ENCODE peak calls at places on chromosome 10, in four cellular contexts. H, C, W and G are unnamed samples. For H3K9me3, the result is how much of the 10 kb centered on the place peaks cover.

GRCh38 chr10:6759961-6760360 is 179.9 kb upstream of the PRKCQ start:
- DNase-seq in H (no peak), C (no peak), W (no peak), G (no peak)

GRCh38 chr10:114430688-114431413 is 26.5 kb upstream of the AFAP1L2 start:
- DNase-seq in H (no peak), C (no peak), W (no peak), G (no peak)

GRCh38 chr10:84267503-84268126 is 22.8 kb downstream of the RGR start:
- DNase-seq in H (no peak), C (peak), W (no peak), G (peak)

GRCh38 chr10:72087969-72088878 is at the start of gene SPOCK2:
- DNase-seq in H (no peak), C (no peak), W (no peak), G (peak)

GRCh38 chr10:89283988-89284475 is 17.8 kb upstream of the IFIT2 start:
- DNase-seq in H (no peak), C (no peak), W (no peak), G (no peak)

GRCh38 chr10:88437411-88437810 is 145.7 kb downstream of the RNLS start:
- DNase-seq in H (no peak), C (no peak), W (no peak), G (no peak)

GRCh38 chr10:46077141-46077554 is 31.1 kb upstream of the MSMB start:
- DNase-seq in H (no peak), C (no peak), W (no peak), G (no peak)

GRCh38 chr10:119747940-119748339 is 22.1 kb downstream of the INPP5F start:
- DNase-seq in H (no peak), C (no peak), W (no peak), G (no peak)

GRCh38 chr10:1462994-1463633 is 274.2 kb downstream of the ADARB2 start:
- DNase-seq in H (no peak), C (no peak), W (no peak), G (no peak)

GRCh38 chr10:16184911-16185310 is 251.9 kb upstream of the PTER start:
- DNase-seq in H (no peak), C (no peak), W (no peak), G (no peak)

GRCh38 chr10:4708123-4708759 is 117.8 kb upstream of the AKR1E2 start:
- DNase-seq in H (no peak), C (no peak), W (no peak), G (no peak)

GRCh38 chr10:53314856-53315255 is 542.3 kb upstream of the MBL2 start:
- DNase-seq in H (peak), C (no peak), W (no peak), G (no peak)

GRCh38 chr10:125514206-125515162 is 168.5 kb downstream of the TEX36 start:
- DNase-seq in H (no peak), C (no peak), W (no peak), G (no peak)

GRCh38 chr10:96619803-96620773 is 33.3 kb upstream of the TM9SF3 start:
- DNase-seq in H (no peak), C (no peak), W (no peak), G (no peak)

GRCh38 chr10:20289055-20289454 is 472.8 kb downstream of the PLXDC2 start:
- DNase-seq in H (no peak), C (no peak), W (no peak), G (no peak)

GRCh38 chr10:114266521-114266920 is 27.5 kb downstream of the VWA2 start:
- DNase-seq in H (no peak), C (no peak), W (no peak), G (no peak)

GRCh38 chr10:79093658-79094411 is 25.1 kb downstream of the ZMIZ1 start:
- DNase-seq in H (no peak), C (no peak), W (no peak), G (no peak)

GRCh38 chr10:97577701-97578100 is 5.1 kb downstream of the ANKRD2 start:
- DNase-seq in H (no peak), C (no peak), W (no peak), G (no peak)

GRCh38 chr10:86141896-86142295 is 224.7 kb downstream of the GRID1 start:
- DNase-seq in H (no peak), C (no peak), W (no peak), G (no peak)

GRCh38 chr10:19889279-19889678 is 73.0 kb downstream of the PLXDC2 start:
- DNase-seq in H (no peak), C (no peak), W (no peak), G (no peak)

GRCh38 chr10:124322191-124322980 is 96.3 kb downstream of the OAT start:
- DNase-seq in H (no peak), C (no peak), W (no peak), G (no peak)

GRCh38 chr10:98257961-98258360 is 10.0 kb downstream of the LOXL4 start:
- DNase-seq in H (no peak), C (no peak), W (no peak), G (no peak)

GRCh38 chr10:104329754-104330153 is 8.5 kb downstream of the ITPRIP start:
- DNase-seq in H (no peak), C (peak), W (no peak), G (no peak)

GRCh38 chr10:75395171-75395954 is 6.2 kb downstream of the ZNF503 start:
- DNase-seq in H (no peak), C (no peak), W (no peak), G (no peak)

GRCh38 chr10:44325157-44325556 is 59.7 kb downstream of the CXCL12 start:
- DNase-seq in H (no peak), C (no peak), W (no peak), G (no peak)

GRCh38 chr10:131851332-131851731 is 49.5 kb upstream of the PPP2R2D start:
- DNase-seq in H (no peak), C (no peak), W (no peak), G (no peak)
- H3K9me3 ChIP-seq in H (half or more), C (under half), W (under half), G (under half)

DNA sequence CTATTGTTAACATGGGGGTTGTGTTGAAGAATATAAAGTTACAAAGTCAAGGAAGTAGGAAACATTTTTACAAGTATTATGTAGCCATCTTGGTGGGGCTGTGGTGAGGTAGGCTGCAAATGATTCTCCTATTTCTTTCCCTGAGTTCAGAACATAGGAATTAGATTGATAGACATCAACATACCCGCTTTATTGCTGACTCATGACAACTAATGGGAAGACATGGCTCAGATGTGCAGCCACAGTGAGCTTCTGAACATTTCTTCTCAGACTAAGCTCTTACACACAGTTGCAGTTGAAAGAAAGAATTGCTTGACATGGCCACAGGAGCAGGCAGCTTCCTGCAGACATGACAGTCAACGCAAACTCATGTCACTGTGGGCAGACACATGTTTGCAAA is 110.7 kb downstream of the ANKRD30A start:
- DNase-seq in H (no peak), C (no peak), W (no peak), G (no peak)
- H3K9me3 ChIP-seq in H (under half), C (under half), W (under half), G (under half)

DNA sequence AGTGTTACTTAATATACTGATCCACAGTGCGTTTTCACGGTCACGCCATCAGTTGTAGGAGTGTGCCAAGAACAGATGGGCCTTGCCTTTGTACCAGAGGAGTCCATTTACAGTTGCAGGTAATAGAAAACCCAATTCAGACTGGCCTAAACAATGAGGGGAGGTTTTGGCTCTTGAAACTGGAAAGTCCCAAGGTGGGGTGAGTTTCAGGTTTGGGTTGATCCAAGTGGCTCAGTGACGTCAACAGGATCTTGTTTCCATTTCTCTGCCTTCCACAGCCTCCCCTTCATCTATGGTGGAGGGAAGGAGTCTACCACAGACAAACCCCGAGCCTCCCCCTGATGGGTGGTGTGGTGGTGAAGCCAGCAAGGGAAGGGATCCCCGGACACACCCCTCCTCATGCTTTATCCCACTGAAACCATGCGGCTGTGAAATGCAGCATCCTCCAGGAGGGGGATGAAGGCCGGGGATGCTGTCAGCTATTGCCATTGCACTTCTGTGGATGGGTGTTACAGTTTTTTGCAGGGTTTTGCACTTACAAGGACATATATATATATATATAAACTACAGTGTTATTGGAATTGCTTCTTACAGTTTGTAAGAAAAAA is 14.8 kb upstream of the SH2D4B start:
- DNase-seq in H (no peak), C (no peak), W (no peak), G (no peak)
- H3K9me3 ChIP-seq in H (under half), C (under half), W (under half), G (under half)

GRCh38 chr10:51861731-51862130 is 162.3 kb upstream of the CSTF2T start:
- DNase-seq in H (no peak), C (no peak), W (no peak), G (no peak)
- H3K9me3 ChIP-seq in H (under half), C (under half), W (under half), G (under half)

GRCh38 chr10:18566177-18566576 is 85.2 kb downstream of the NSUN6 start:
- DNase-seq in H (no peak), C (no peak), W (no peak), G (no peak)

GRCh38 chr10:18565006-18565405 is 86.4 kb downstream of the NSUN6 start:
- DNase-seq in H (no peak), C (no peak), W (no peak), G (no peak)

GRCh38 chr10:18563003-18563726 is 88.2 kb downstream of the NSUN6 start:
- DNase-seq in H (no peak), C (no peak), W (no peak), G (no peak)

GRCh38 chr10:18557960-18558359 is 93.4 kb downstream of the NSUN6 start:
- DNase-seq in H (no peak), C (no peak), W (no peak), G (no peak)

DNA sequence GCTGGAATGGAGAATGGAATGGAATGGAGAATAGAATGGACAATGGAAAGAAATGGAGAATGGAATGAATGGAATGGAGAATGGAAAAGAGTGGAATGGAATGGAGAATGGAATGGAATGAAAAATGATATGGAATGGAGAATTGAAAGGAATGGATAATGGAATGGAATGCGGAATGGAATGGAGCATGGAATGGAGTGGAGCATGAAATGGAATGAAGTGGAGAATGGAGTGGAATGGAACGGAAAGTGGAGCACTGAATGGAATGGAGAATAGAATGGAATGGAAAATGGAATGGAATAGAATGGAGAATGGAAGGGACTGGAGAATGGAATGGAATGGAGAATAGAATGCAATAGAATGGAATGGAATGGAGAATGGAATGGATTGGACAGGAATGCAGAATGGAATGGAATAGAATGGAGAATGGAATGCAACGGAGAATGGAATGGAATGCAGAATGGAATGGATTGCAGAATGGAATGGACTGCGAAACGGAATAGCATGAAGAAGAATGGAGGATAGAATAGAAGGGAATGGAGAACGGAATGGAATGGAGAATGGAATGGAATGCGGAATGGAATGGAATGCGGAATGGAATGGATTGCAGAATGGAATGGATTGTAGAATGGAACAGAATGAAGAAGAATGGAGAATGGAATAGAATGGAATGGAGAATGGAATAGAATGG is 89.4 kb downstream of the NSUN6 start:
- DNase-seq in H (no peak), C (no peak), W (no peak), G (no peak)
- H3K9me3 ChIP-seq in H (under half), C (under half), W (under half), G (under half)

GRCh38 chr10:130282492-130283233 is 146.5 kb downstream of the GLRX3 start:
- DNase-seq in H (no peak), C (no peak), W (no peak), G (no peak)

DNA sequence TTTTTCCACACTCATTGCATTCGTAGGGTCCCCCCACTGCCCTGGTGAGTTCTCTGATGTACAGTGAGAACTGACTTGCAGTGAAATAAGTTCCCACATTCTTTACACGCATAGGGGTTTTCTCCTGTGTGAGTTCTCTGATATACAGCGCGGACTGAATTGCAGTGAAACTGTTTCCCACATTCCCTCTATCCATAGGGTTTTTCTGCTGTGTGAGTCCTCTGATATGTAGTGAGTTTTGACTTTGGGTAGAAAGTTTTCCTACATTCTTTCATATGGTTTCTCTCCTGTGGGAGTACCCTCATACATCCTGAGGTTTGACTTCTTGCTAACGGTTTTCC is 147.0 kb downstream of the GLRX3 start:
- DNase-seq in H (no peak), C (no peak), W (no peak), G (no peak)
- H3K9me3 ChIP-seq in H (half or more), C (under half), W (under half), G (under half)

DNA sequence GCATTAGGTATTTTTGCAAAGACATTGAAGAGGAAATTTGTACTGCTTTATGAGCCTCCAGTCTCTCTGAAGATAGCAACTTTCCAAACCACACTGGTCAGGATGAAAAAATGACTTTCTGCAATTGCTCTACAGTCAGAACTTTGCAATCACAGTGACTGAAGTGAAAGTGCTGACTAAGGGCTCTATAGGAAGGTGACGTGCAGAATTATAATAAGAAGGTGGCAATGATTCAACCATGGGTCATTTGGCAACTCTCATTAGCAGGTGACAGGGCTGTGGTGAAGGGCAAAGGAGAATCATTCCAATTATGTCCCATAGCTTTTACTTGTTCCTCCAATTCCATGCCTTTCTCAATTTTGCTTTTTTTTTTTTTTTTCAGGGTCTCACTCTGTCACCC is 311.0 kb downstream of the ANKRD30A start:
- DNase-seq in H (no peak), C (no peak), W (peak), G (no peak)
- H3K9me3 ChIP-seq in H (under half), C (under half), W (under half), G (under half)

GRCh38 chr10:3527144-3527543 is 257.9 kb downstream of the KLF6 start:
- DNase-seq in H (no peak), C (no peak), W (no peak), G (no peak)

GRCh38 chr10:3524086-3524960 is 260.7 kb downstream of the KLF6 start:
- DNase-seq in H (no peak), C (no peak), W (no peak), G (no peak)

GRCh38 chr10:3527869-3528268 is 257.1 kb downstream of the KLF6 start:
- DNase-seq in H (no peak), C (no peak), W (no peak), G (no peak)

GRCh38 chr10:3526721-3527120 is 258.3 kb downstream of the KLF6 start:
- DNase-seq in H (peak), C (no peak), W (no peak), G (no peak)

GRCh38 chr10:3525832-3526449 is 259.1 kb downstream of the KLF6 start:
- DNase-seq in H (peak), C (peak), W (no peak), G (no peak)
- H3K9me3 ChIP-seq in H (under half), C (under half), W (under half), G (under half)

DNA sequence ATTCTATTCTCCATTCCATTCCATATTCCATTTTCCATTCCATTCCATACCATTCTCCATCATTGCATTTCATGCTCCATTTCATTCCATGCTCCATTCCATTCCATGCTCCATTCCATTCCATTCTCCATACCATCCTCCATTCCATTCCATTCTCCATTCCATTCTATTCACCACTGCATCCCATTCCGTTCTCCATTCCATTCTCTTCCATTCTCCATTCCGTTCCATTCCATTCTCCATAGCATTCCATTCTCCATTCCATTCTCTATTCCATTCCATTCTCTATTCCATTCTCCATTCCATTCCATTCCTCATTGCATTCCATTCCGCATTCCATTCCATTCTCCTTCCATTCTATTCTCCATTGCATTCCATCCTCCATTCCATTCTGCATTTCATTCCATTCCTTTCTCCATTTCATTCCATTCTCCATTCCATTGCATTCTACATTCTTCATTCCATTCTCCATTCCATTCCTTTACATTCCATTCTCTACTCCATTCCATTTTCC is 84.0 kb downstream of the NSUN6 start:
- DNase-seq in H (no peak), C (no peak), W (no peak), G (no peak)
- H3K9me3 ChIP-seq in H (under half), C (under half), W (under half), G (under half)